ENCODE peak calls at places on chromosomes 2 and 18, in eight cellular contexts. T is H7, A is endodermal cell, U is epithelial cell of proximal tubule, F is AG10803, W is left ventricle myocardium inferior, V is AG04450, K is upper lobe of right lung. J is an unnamed sample.

GRCh38 chr2:24945907-24946306 is 25.8 kb downstream of the DNAJC27 start:
- DNase-seq in T (no peak), A (no peak), U (no peak), F (no peak), W (no peak), V (no peak), K (no peak), J (no peak)

GRCh38 chr18:59945544-59945943 is 45.7 kb downstream of the PMAIP1 start:
- DNase-seq in T (no peak), A (no peak), U (no peak), F (no peak), W (no peak), V (no peak), K (no peak), J (no peak)

GRCh38 chr2:113770929-113771328 is 14.5 kb upstream of the SLC35F5 start:
- DNase-seq in T (peak; percentile 42), A (peak; percentile 66), U (no peak), F (no peak), W (no peak), V (no peak), K (no peak), J (no peak)

GRCh38 chr2:133334923-133335322 is 233.3 kb downstream of the NCKAP5 start:
- DNase-seq in T (no peak), A (no peak), U (no peak), F (no peak), W (no peak), V (no peak), K (no peak), J (no peak)

GRCh38 chr2:233267516-233268245 is 16.2 kb downstream of the ATG16L1 start:
- DNase-seq in T (no peak), A (no peak), U (no peak), F (no peak), W (no peak), V (no peak), K (no peak), J (peak; percentile 12)

GRCh38 chr2:127179756-127180155 is 40.3 kb downstream of the CYP27C1 start:
- DNase-seq in T (no peak), A (no peak), U (no peak), F (peak; percentile 96), W (no peak), V (no peak), K (no peak), J (no peak)

GRCh38 chr18:7452331-7452730 is 114.8 kb upstream of the PTPRM start:
- DNase-seq in T (peak; percentile 83), A (peak; percentile 86), U (no peak), F (peak; percentile 18), W (no peak), V (no peak), K (no peak), J (peak; percentile 39)

GRCh38 chr2:98910349-98911125 is 25.5 kb downstream of the CRACDL start:
- DNase-seq in T (no peak), A (peak; percentile 18), U (no peak), F (no peak), W (no peak), V (no peak), K (peak; percentile 58), J (no peak)

GRCh38 chr18:37499008-37499407 is 66.6 kb downstream of the CELF4 start:
- DNase-seq in T (no peak), A (no peak), U (no peak), F (no peak), W (no peak), V (no peak), K (no peak), J (no peak)

GRCh38 chr2:233051241-233052149 is 8.6 kb upstream of the INPP5D start:
- DNase-seq in T (peak; percentile 92), A (peak; percentile 91), U (no peak), F (peak; percentile 62), W (peak; percentile 79), V (no peak), K (peak; percentile 74), J (peak; percentile 52)

GRCh38 chr2:26174691-26175181 is 1.8 kb downstream of the GAREM2 start:
- DNase-seq in T (no peak), A (peak; percentile 57), U (no peak), F (no peak), W (no peak), V (no peak), K (no peak), J (no peak)

GRCh38 chr2:26173596-26174482 is 951 bp downstream of the GAREM2 start:
- DNase-seq in T (peak; percentile 89), A (peak; percentile 73), U (no peak), F (no peak), W (no peak), V (no peak), K (no peak), J (peak; percentile 49)

GRCh38 chr2:26170795-26171194 is 2.1 kb upstream of the GAREM2 start:
- DNase-seq in T (peak; percentile 37), A (peak; percentile 49), U (no peak), F (no peak), W (no peak), V (no peak), K (peak; percentile 13), J (no peak)

GRCh38 chr2:26172866-26173595 is at the start of gene GAREM2:
- DNase-seq in T (peak; percentile 99), A (peak; percentile 83), U (no peak), F (no peak), W (no peak), V (no peak), K (no peak), J (no peak)

GRCh38 chr2:26172189-26172865 is 561 bp upstream of the GAREM2 start:
- DNase-seq in T (no peak), A (peak; percentile 85), U (no peak), F (no peak), W (no peak), V (no peak), K (no peak), J (no peak)
- H3K4me3 ChIP-seq in T (peak overlapping the region; percentile 52), A (no peak overlapping the region), U (no peak overlapping the region), F (no peak overlapping the region), W (peak overlapping the region; percentile 64), V (no peak overlapping the region), K (peak overlapping the region; percentile 25), J (peak overlapping the region; percentile 59)

GRCh38 chr2:172085460-172086159 is at the start of gene DLX1:
- DNase-seq in T (peak; percentile 77), A (no peak), U (no peak), F (no peak), W (no peak), V (no peak), K (no peak), J (no peak)

GRCh38 chr2:172086349-172087190 is 1.3 kb downstream of the DLX1 start:
- DNase-seq in T (peak; percentile 89), A (peak; percentile 91), U (no peak), F (no peak), W (no peak), V (no peak), K (no peak), J (no peak)

GRCh38 chr2:172084484-172084733 is 898 bp upstream of the DLX1 start:
- DNase-seq in T (peak; percentile 82), A (no peak), U (no peak), F (no peak), W (no peak), V (no peak), K (no peak), J (no peak)

GRCh38 chr2:172083725-172084483 is 1.4 kb upstream of the DLX1 start:
- DNase-seq in T (peak; percentile 22), A (peak; percentile 73), U (no peak), F (no peak), W (no peak), V (no peak), K (no peak), J (no peak)

DNA sequence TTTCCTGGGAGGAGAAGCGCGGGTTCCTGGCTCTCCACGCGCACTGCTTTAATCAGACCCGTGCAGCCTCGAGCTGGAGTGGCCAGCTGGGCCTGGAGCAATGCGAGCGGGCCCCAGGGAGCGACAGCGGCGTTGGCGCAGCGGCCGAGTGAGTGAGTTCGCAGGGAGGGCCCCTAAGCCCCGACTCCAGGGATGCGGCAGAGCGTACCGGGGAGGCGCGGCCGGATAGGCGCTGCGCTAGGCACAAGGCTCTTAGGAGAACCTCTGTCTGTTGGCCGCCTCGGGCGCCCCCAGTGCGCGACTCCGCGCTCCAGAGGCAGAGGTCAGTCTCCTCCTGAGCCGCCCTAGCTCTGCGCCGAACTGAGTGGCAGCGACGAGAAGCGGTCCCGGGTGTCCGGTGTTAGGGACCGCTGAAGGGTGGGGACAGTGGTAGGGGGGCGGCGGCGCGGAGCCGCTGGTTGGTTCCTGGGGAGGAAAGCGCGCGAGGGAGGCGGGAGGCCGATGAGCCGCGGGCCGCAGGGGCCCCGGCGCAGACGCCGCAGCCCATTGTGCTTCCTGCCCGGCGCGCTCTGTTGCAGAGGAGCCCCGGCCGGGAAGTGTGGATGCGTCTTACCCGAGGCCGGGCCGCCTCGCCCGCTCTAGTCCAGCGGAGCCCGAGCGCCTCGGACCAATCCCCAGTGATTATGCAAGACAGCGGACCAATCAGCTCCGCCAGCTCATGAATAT is 410 bp upstream of the DLX1 start:
- DNase-seq in T (peak; percentile 97), A (peak; percentile 97), U (peak; percentile 51), F (peak; percentile 97), W (peak; percentile 57), V (peak; percentile 87), K (no peak), J (peak; percentile 80)
- H3K4me3 ChIP-seq in T (peak overlapping the region; percentile 47), A (peak overlapping the region; percentile 27), U (peak overlapping the region; percentile 50), F (peak overlapping the region; percentile 67), W (peak overlapping the region; percentile 64), V (peak overlapping the region; percentile 63), K (peak overlapping the region; percentile 49), J (peak overlapping the region; percentile 43)

DNA sequence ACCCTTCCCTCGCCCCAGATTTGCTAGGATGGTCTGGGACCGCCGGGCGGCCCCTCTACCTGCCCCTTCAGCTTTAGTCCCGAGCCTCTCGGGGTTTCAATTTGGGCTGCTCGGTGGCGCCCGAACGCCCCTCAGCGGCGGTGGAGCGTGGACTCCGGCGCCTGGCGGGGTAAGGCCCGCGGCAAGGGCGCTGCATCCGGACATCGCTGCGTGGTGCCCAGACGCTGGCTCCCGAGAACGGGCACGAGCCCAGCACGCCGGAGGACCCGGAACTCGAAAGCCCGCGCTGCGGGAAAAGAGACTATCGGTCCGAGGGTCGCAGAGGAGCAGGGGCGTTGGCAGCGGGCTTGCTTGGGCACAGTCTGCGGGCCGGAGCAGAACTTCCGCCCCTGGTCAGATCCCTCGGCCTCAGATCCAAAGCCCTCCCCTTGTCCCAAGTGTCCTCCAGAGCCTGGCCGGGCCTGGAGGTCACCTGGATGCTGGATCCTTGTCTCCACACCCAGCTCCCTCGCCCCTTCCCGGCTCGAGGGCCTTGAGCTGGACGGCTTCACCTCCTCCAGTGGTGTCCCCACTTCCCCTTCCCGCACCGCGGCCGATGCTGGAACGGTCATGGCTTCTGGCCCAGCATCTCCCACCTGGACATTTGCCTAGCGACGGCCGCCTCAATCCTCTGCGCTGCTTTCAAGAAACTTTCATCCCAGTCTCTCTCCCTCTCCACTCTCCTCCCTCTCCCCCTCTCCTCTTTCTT is 2.9 kb upstream of the OTX1 start:
- DNase-seq in T (peak; percentile 74), A (peak; percentile 85), U (no peak), F (no peak), W (no peak), V (no peak), K (peak; percentile 65), J (no peak)
- H3K4me3 ChIP-seq in T (peak overlapping the region; percentile 45), A (peak overlapping the region; percentile 77), U (no peak overlapping the region), F (no peak overlapping the region), W (peak overlapping the region; percentile 48), V (no peak overlapping the region), K (no peak overlapping the region), J (no peak overlapping the region)

DNA sequence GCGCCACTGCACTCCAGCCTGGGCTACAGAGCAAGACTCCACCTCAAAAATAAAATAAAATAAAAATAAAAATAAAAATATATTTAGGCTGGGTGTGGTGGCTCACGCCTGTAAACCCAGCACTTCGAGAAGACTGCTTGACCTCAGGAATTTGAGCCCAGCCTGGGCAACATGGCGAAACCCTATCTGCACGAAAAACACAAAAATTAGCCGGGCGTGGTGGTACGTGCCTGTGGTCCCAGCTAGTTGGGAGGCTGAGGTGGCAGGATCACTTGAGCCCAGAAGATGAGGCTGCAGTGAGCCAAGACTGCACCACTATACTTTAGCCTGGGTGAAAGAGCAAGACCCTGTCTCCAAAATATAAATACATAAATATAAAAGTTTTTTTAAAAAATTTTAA is 6.4 kb downstream of the RTN4 start:
- DNase-seq in T (no peak), A (no peak), U (no peak), F (no peak), W (no peak), V (no peak), K (no peak), J (no peak)
- H3K4me3 ChIP-seq in T (no peak overlapping the region), A (no peak overlapping the region), U (no peak overlapping the region), F (no peak overlapping the region), W (no peak overlapping the region), V (peak overlapping the region; percentile 100), K (no peak overlapping the region), J (no peak overlapping the region)